ENCODE peak calls at places on chromosome 12, in ten cellular contexts. S, B, G, X, H, A, T, Z, K and M are unnamed samples.

GRCh38 chr12:30794020-30794419 is 39.3 kb upstream of the CAPRIN2 start:
- DNase-seq in S (peak; percentile 31), B (no peak), G (no peak), X (no peak), H (no peak), A (no peak), T (no peak), Z (peak; percentile 25), K (no peak), M (no peak)

GRCh38 chr12:7207866-7208612 is 18.6 kb downstream of the PEX5 start:
- DNase-seq in S (no peak), B (no peak), G (no peak), X (no peak), H (no peak), A (no peak), T (no peak), Z (no peak), K (no peak), M (no peak)

GRCh38 chr12:16788888-16789790 is 183.2 kb upstream of the LMO3 start:
- DNase-seq in S (no peak), B (no peak), G (no peak), X (peak; percentile 7), H (no peak), A (no peak), T (no peak), Z (no peak), K (no peak), M (peak; percentile 31)

GRCh38 chr12:62800707-62801400 is 134.1 kb downstream of the PPM1H start:
- DNase-seq in S (no peak), B (no peak), G (no peak), X (peak; percentile 33), H (no peak), A (no peak), T (no peak), Z (no peak), K (no peak), M (no peak)

GRCh38 chr12:75878382-75878720 is 153.2 kb downstream of the PHLDA1 start:
- DNase-seq in S (no peak), B (no peak), G (no peak), X (no peak), H (peak; percentile 74), A (peak; percentile 47), T (peak; percentile 68), Z (no peak), K (no peak), M (no peak)

GRCh38 chr12:108234155-108234554 is 105.0 kb downstream of the CMKLR1 start:
- DNase-seq in S (no peak), B (no peak), G (peak; percentile 0), X (peak; percentile 58), H (no peak), A (no peak), T (peak; percentile 3), Z (no peak), K (no peak), M (no peak)

GRCh38 chr12:41067941-41068645 is 120.0 kb upstream of the PDZRN4 start:
- DNase-seq in S (no peak), B (no peak), G (no peak), X (no peak), H (no peak), A (no peak), T (no peak), Z (no peak), K (no peak), M (no peak)

GRCh38 chr12:111274820-111275219 is 94.1 kb downstream of the PHETA1 start:
- DNase-seq in S (peak; percentile 40), B (no peak), G (no peak), X (peak; percentile 81), H (no peak), A (no peak), T (no peak), Z (no peak), K (peak; percentile 19), M (peak; percentile 33)

GRCh38 chr12:128823216-128823915 is 392 bp downstream of the SLC15A4 start:
- DNase-seq in S (peak; percentile 45), B (peak; percentile 80), G (no peak), X (no peak), H (peak; percentile 48), A (peak; percentile 78), T (no peak), Z (peak; percentile 49), K (no peak), M (no peak)

GRCh38 chr12:29070309-29070708 is 78.8 kb upstream of the FAR2 start:
- DNase-seq in S (no peak), B (no peak), G (no peak), X (no peak), H (no peak), A (no peak), T (no peak), Z (no peak), K (no peak), M (no peak)

GRCh38 chr12:78746001-78746400 is 118.6 kb upstream of the SYT1 start:
- DNase-seq in S (no peak), B (no peak), G (no peak), X (no peak), H (peak; percentile 39), A (no peak), T (no peak), Z (no peak), K (no peak), M (no peak)

GRCh38 chr12:13843841-13844240 is 137.6 kb downstream of the GRIN2B start:
- DNase-seq in S (no peak), B (no peak), G (no peak), X (no peak), H (no peak), A (no peak), T (no peak), Z (no peak), K (no peak), M (peak; percentile 23)

DNA sequence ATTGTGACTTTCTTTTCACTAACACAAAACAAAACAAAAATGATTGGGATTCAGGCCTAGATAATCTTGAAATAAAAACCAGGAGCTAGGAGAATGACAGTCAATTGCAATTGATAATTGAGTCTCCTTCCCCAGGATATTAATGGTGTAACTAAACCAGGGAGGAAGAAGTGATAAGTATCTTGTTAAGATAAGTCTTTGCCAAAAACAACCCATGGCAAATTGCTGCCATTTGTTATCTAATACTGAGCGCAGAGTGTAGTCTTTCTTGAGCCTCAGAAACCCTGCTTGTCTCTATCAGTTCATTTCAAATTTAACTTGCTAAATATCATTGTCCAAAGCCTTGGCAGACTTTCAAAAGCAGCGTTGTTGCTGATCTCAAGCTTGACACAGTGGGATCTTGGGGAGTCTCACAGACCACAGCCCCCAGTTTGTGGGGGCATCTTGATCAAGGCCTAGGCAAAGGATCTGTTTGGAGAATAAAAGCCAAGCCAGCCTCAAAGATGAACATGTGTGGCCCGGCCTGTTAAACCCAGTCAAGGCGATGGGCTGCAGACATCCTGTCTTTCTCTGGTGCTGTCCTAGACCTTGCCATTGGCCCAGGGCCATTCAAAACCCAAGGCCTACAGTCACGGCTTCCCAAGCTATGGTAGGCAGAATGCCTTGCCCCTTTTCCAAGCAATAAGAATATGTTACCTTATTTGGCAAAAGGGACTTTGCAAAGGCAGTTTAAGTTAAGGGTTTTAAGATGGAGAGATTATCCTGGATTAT is 164.2 kb downstream of the CHST11 start:
- DNase-seq in S (no peak), B (no peak), G (peak; percentile 53), X (peak; percentile 73), H (no peak), A (no peak), T (peak; percentile 55), Z (no peak), K (no peak), M (no peak)
- H3K27ac ChIP-seq in S (no peak overlapping the region), B (no peak overlapping the region), G (no peak overlapping the region), X (peak overlapping the region; percentile 80), H (no peak overlapping the region), A (no peak overlapping the region), T (no peak overlapping the region), Z (no peak overlapping the region), K (no peak overlapping the region), M (no peak overlapping the region)

DNA sequence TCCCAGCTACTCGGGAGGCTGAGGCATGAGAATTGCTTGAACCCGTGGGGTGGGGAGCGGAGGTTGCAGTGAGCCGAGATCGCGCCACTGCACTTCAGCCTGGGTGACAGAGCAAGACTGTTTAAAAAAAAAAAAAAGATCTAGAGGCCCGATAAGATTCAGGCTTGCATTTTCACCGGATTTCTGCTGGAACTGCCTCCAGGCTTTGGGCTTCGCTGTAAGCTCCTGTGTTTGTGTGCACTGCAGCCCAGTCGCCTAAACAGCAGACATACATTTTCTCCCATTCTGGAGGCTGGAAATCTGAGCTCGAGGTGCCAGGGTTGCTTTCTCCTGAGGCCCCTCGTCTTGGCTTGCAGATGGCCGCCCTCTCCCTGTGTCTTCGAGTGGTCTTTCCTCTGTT is 12.2 kb downstream of the BRI3BP start:
- DNase-seq in S (no peak), B (no peak), G (no peak), X (peak; percentile 71), H (no peak), A (no peak), T (no peak), Z (no peak), K (no peak), M (no peak)
- H2AFZ ChIP-seq in S (no peak overlapping the region), B (no peak overlapping the region), G (no peak overlapping the region), X (no peak overlapping the region), H (no peak overlapping the region), A (no peak overlapping the region), T (no peak overlapping the region), Z (no peak overlapping the region), K (no peak overlapping the region), M (no peak overlapping the region)

GRCh38 chr12:27523642-27524488 is at the start of gene PPFIBP1:
- DNase-seq in S (peak; percentile 100), B (peak; percentile 100), G (peak; percentile 97), X (peak; percentile 94), H (peak; percentile 99), A (peak; percentile 98), T (peak; percentile 99), Z (peak; percentile 98), K (peak; percentile 91), M (peak; percentile 97)

GRCh38 chr12:27523305-27523641 is 733 bp upstream of the PPFIBP1 start:
- DNase-seq in S (peak; percentile 16), B (no peak), G (no peak), X (peak; percentile 21), H (no peak), A (no peak), T (no peak), Z (no peak), K (no peak), M (peak; percentile 26)

GRCh38 chr12:27524839-27525238 is 833 bp downstream of the PPFIBP1 start:
- DNase-seq in S (peak; percentile 42), B (no peak), G (no peak), X (no peak), H (no peak), A (peak; percentile 28), T (peak; percentile 69), Z (peak; percentile 17), K (no peak), M (no peak)

GRCh38 chr12:27525373-27525772 is 1.4 kb downstream of the PPFIBP1 start:
- DNase-seq in S (peak; percentile 88), B (peak; percentile 69), G (peak; percentile 85), X (no peak), H (peak; percentile 83), A (peak; percentile 47), T (peak; percentile 88), Z (peak; percentile 29), K (no peak), M (peak; percentile 38)

GRCh38 chr12:27524489-27524835 is 456 bp downstream of the PPFIBP1 start:
- DNase-seq in S (no peak), B (no peak), G (no peak), X (no peak), H (no peak), A (no peak), T (no peak), Z (no peak), K (no peak), M (no peak)
- TF ChIP-seq CTCF in S (no peak), B (no peak), G (no peak), X (no peak), H (no peak), A (no peak), T (no peak), Z (no peak), K (no peak), M (no peak)

GRCh38 chr12:112586148-112586783 is 167.5 kb downstream of the PTPN11 start:
- DNase-seq in S (no peak), B (no peak), G (no peak), X (no peak), H (no peak), A (no peak), T (no peak), Z (no peak), K (no peak), M (no peak)
- H3K27ac ChIP-seq in S (no peak overlapping the region), B (no peak overlapping the region), G (no peak overlapping the region), X (no peak overlapping the region), H (no peak overlapping the region), A (no peak overlapping the region), T (no peak overlapping the region), Z (no peak overlapping the region), K (no peak overlapping the region), M (no peak overlapping the region)